ENCODE peak calls at places on chromosomes 2 and 18, in five cellular contexts. L is left lung, N is neural progenitor cell, A is fibroblast of lung, W is A549. J is an unnamed sample.
A peak's percentile ranks its signal among the peaks of the same experiment; 100 is the strongest.

GRCh38 chr18:24530630-24531111 is 70.2 kb downstream of the HRH4 start:
- DNase-seq in L (no peak), N (no peak), A (peak; percentile 82), W (no peak), J (no peak)

GRCh38 chr2:46966576-46966975 is 51.0 kb upstream of the MCFD2 start:
- DNase-seq in L (no peak), N (no peak), A (no peak), W (no peak), J (no peak)

GRCh38 chr2:147739531-147739930 is 105.3 kb upstream of the ACVR2A start:
- DNase-seq in L (no peak), N (no peak), A (peak; percentile 63), W (no peak), J (no peak)

GRCh38 chr18:29644276-29644675 is 1398.3 kb downstream of the DSC3 start:
- DNase-seq in L (no peak), N (no peak), A (peak; percentile 63), W (no peak), J (no peak)

GRCh38 chr2:216285641-216286156 is 86.6 kb downstream of the MARCHF4 start:
- DNase-seq in L (no peak), N (peak; percentile 33), A (no peak), W (no peak), J (no peak)

GRCh38 chr2:146615778-146616177 is 1229.1 kb upstream of the ACVR2A start:
- DNase-seq in L (no peak), N (no peak), A (no peak), W (no peak), J (no peak)

GRCh38 chr18:46252754-46253153 is 148.6 kb downstream of the HAUS1 start:
- DNase-seq in L (no peak), N (no peak), A (no peak), W (no peak), J (no peak)

GRCh38 chr2:160592401-160592800 is 98.8 kb upstream of the RBMS1 start:
- DNase-seq in L (no peak), N (no peak), A (no peak), W (no peak), J (no peak)

GRCh38 chr2:29314816-29315571 is 199.8 kb downstream of the CLIP4 start:
- DNase-seq in L (no peak), N (peak; percentile 55), A (peak; percentile 74), W (no peak), J (no peak)

GRCh38 chr2:97788986-97789644 is 75.7 kb downstream of the ZAP70 start:
- DNase-seq in L (no peak), N (no peak), A (no peak), W (no peak), J (no peak)

GRCh38 chr2:227853765-227854271 is 17.6 kb upstream of the DAW1 start:
- DNase-seq in L (no peak), N (no peak), A (peak; percentile 71), W (no peak), J (no peak)

GRCh38 chr2:46167406-46167805 is 129.8 kb upstream of the EPAS1 start:
- DNase-seq in L (no peak), N (no peak), A (peak; percentile 45), W (no peak), J (no peak)

GRCh38 chr18:47815486-47816270 is 114.8 kb downstream of the SMAD2 start:
- DNase-seq in L (no peak), N (no peak), A (peak; percentile 40), W (no peak), J (no peak)

GRCh38 chr18:13217466-13217961 is 1.0 kb upstream of the LDLRAD4 start:
- DNase-seq in L (peak; percentile 86), N (peak; percentile 87), A (peak; percentile 38), W (no peak), J (no peak)

GRCh38 chr2:218343591-218343990 is 13.1 kb upstream of the CATIP start:
- DNase-seq in L (no peak), N (no peak), A (peak; percentile 71), W (no peak), J (no peak)

GRCh38 chr2:97763176-97763845 is 49.9 kb downstream of the ZAP70 start:
- DNase-seq in L (no peak), N (no peak), A (no peak), W (no peak), J (no peak)

GRCh38 chr18:13217971-13218375 is 587 bp upstream of the LDLRAD4 start:
- DNase-seq in L (peak; percentile 82), N (peak; percentile 49), A (peak; percentile 21), W (no peak), J (no peak)

GRCh38 chr2:23940262-23940975 is at the start of gene UBXN2A:
- DNase-seq in L (peak; percentile 95), N (peak; percentile 96), A (peak; percentile 79), W (peak; percentile 89), J (no peak)

GRCh38 chr2:241314181-241314932 is 1.1 kb downstream of the HDLBP start:
- DNase-seq in L (no peak), N (no peak), A (peak; percentile 54), W (peak; percentile 23), J (peak; percentile 11)

GRCh38 chr2:128317186-128317897 is 1.3 kb downstream of the HS6ST1 start:
- DNase-seq in L (peak; percentile 83), N (peak; percentile 60), A (no peak), W (no peak), J (no peak)

DNA sequence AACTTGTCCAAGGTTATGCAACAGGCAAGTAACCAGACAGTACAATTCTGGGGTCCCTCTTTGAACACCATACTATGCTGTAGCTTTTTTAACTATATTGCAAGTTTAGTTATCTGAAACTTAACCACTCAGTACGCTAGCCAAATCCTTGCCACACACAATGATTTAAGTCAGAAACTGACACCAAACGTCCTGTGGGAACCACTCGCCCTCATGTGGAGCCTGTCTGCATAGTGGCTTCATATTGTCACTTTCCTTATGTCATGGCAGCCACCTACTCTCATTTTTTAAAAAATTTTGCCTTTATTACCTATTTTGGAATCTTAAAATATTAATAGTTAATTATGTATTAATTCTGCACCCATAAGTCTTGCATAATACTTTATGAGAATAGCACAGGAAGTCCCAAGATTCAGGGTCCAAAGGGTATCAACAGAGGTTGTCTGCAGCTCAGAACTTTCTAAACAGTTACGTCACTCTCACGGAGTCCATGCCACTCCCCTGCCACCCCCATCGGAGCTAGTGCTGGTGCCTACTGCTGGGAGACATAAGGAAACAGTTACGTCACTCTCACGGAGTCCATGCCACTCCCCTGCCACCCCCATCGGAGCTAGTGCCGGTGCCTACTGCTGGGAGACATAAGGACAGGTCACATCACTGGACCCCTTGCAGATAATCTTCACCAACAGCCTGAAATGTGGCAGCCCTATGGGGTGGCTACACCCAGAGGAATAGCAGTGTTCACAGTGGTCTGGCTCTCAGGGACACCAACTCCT is 99.0 kb downstream of the L3MBTL4 start:
- DNase-seq in L (no peak), N (no peak), A (no peak), W (no peak), J (no peak)
- TF ChIP-seq CTCF in L (no peak), N (no peak), A (no peak), W (no peak), J (no peak)

GRCh38 chr2:45114221-45114955 is 105.1 kb upstream of the SIX2 start:
- DNase-seq in L (no peak), N (no peak), A (no peak), W (no peak), J (no peak)
- H3K27ac ChIP-seq in L (no peak overlapping the region), N (no peak overlapping the region), A (no peak overlapping the region), W (no peak overlapping the region), J (no peak overlapping the region)

DNA sequence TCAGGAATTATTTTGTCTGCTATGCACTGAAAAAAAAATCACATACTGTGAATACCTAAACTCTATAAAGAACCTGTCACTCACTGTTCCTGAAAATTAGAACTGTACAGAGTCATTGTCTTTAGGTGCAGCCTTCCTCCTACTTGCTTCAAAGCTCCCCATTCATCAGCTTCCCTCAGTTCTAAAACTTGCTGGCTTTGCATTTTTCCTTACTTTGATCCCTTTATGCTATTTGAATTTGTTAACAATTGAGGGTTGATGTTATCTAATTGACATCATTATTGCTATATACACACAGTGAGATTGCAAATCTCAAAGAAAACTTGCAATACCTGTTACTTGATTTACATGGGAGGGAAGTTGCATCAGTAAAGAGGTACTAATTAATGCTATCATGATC is 48.3 kb downstream of the PTH2R start:
- DNase-seq in L (no peak), N (no peak), A (no peak), W (no peak), J (no peak)
- H3K4me3 ChIP-seq in L (no peak overlapping the region), N (no peak overlapping the region), A (no peak overlapping the region), W (no peak overlapping the region), J (no peak overlapping the region)

GRCh38 chr2:50347355-50348044 is 684.4 kb downstream of the NRXN1 start:
- DNase-seq in L (peak; percentile 51), N (peak; percentile 81), A (peak; percentile 3), W (no peak), J (no peak)

GRCh38 chr2:50346586-50347351 is 685.2 kb downstream of the NRXN1 start:
- DNase-seq in L (peak; percentile 53), N (peak; percentile 47), A (no peak), W (no peak), J (no peak)

GRCh38 chr2:50345691-50346090 is 686.2 kb downstream of the NRXN1 start:
- DNase-seq in L (no peak), N (no peak), A (no peak), W (no peak), J (no peak)

GRCh38 chr2:50344509-50345106 is 687.3 kb downstream of the NRXN1 start:
- DNase-seq in L (peak; percentile 28), N (peak; percentile 49), A (no peak), W (no peak), J (no peak)

DNA sequence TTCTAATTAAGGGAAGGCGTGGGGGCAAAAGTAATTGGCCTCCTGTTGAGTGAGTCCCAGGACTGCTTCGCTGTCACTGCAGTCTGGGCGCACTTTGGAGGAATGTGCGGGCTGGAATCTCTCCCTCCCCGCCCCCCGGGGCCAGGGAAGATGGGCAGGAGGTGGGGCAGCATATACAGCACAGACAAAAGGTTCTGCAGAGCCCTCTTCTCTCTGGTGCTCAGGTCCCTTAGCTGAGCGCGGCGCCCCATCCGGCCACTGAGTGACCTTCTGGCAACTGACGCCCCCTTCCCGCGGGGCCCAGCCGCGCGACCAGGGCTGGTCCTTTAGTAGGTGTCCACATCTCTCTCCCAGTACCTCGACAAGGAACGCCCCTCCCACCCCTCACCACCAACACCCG is 685.8 kb downstream of the NRXN1 start:
- DNase-seq in L (peak; percentile 60), N (peak; percentile 79), A (no peak), W (no peak), J (no peak)
- TF ChIP-seq CTCF in L (no peak), N (peak; percentile 41), A (no peak), W (no peak), J (no peak)

GRCh38 chr2:158889135-158889853 is 79.1 kb upstream of the TANC1 start:
- DNase-seq in L (no peak), N (no peak), A (peak; percentile 33), W (no peak), J (no peak)
- H3K27ac ChIP-seq in L (no peak overlapping the region), N (no peak overlapping the region), A (no peak overlapping the region), W (no peak overlapping the region), J (no peak overlapping the region)

GRCh38 chr2:27584597-27584996 is 1.8 kb downstream of the ZNF512 start:
- DNase-seq in L (no peak), N (no peak), A (no peak), W (no peak), J (no peak)
- H3K4me3 ChIP-seq in L (peak overlapping the region; percentile 88), N (peak overlapping the region; percentile 89), A (peak overlapping the region; percentile 68), W (peak overlapping the region; percentile 75), J (peak overlapping the region; percentile 85)

DNA sequence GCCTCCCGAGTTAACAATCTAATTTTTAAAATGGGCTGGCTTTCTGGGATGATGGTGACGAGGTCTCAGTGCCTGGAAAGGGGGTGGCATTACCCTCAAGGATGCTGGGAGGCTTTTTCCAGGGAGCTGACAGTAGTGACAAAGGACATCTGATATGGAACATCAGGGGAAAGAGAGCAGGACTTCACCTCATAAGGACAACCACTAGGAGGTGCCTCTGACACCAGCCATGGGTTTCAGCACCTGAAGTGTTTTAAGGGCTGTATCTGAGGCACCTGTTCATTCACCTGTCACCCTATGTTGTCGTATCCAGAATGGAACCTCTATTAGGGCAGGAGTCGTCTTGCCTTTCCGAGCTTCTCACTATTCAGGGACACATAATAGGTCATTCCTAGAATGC is 10.8 kb downstream of the IL36B start:
- DNase-seq in L (no peak), N (no peak), A (no peak), W (no peak), J (no peak)
- TF ChIP-seq CTCF in L (no peak), N (no peak), A (no peak), W (no peak), J (no peak)